ENCODE peak calls at places on chromosomes 3 and 15, in seven cellular contexts. Q is SW 1271, O is MV-4-11, U is upper lobe of right lung, Z is GM13977, F is GOT3, Y is H54. S is an unnamed sample.

GRCh38 chr15:95559875-95560394 is 770.6 kb upstream of the NR2F2 start:
- DNase-seq in Q (peak; percentile 91), O (peak; percentile 80), U (no peak), Z (no peak), F (no peak), Y (peak; percentile 5), S (no peak)

GRCh38 chr3:133256787-133257483 is 142.9 kb upstream of the BFSP2 start:
- DNase-seq in Q (no peak), O (no peak), U (no peak), Z (peak; percentile 7), F (no peak), Y (no peak), S (no peak)

GRCh38 chr3:185815391-185816282 is 9.2 kb downstream of the IGF2BP2 start:
- DNase-seq in Q (peak; percentile 51), O (peak; percentile 72), U (no peak), Z (no peak), F (no peak), Y (no peak), S (no peak)

GRCh38 chr3:72560857-72561675 is 287.2 kb downstream of the SHQ1 start:
- DNase-seq in Q (no peak), O (peak; percentile 29), U (no peak), Z (no peak), F (no peak), Y (no peak), S (no peak)

GRCh38 chr3:178455264-178455663 is 81.0 kb upstream of the KCNMB2 start:
- DNase-seq in Q (no peak), O (no peak), U (no peak), Z (no peak), F (no peak), Y (no peak), S (no peak)

GRCh38 chr3:3200632-3201212 is 21.2 kb upstream of the CRBN start:
- DNase-seq in Q (peak; percentile 74), O (peak; percentile 47), U (no peak), Z (peak; percentile 23), F (no peak), Y (no peak), S (peak; percentile 7)

GRCh38 chr15:77507911-77508310 is 87.2 kb downstream of the HMG20A start:
- DNase-seq in Q (peak; percentile 11), O (no peak), U (no peak), Z (peak; percentile 43), F (no peak), Y (peak; percentile 60), S (no peak)

GRCh38 chr15:34754674-34755418 is at the start of gene GJD2:
- DNase-seq in Q (no peak), O (no peak), U (no peak), Z (no peak), F (no peak), Y (no peak), S (no peak)

GRCh38 chr3:99929409-99930139 is 111.9 kb downstream of the CMSS1 start:
- DNase-seq in Q (no peak), O (no peak), U (no peak), Z (no peak), F (no peak), Y (peak; percentile 9), S (no peak)

GRCh38 chr3:17372811-17373210 is 369.6 kb downstream of the TBC1D5 start:
- DNase-seq in Q (no peak), O (no peak), U (no peak), Z (no peak), F (no peak), Y (no peak), S (no peak)

GRCh38 chr15:48096813-48097212 is 24.0 kb upstream of the SLC24A5 start:
- DNase-seq in Q (no peak), O (peak; percentile 72), U (no peak), Z (no peak), F (no peak), Y (peak; percentile 18), S (no peak)

GRCh38 chr15:45669422-45669821 is 34.6 kb downstream of the SQOR start:
- DNase-seq in Q (no peak), O (no peak), U (no peak), Z (no peak), F (no peak), Y (no peak), S (no peak)

GRCh38 chr3:119245778-119246177 is 5.1 kb upstream of the B4GALT4 start:
- DNase-seq in Q (no peak), O (peak; percentile 71), U (no peak), Z (no peak), F (no peak), Y (no peak), S (no peak)

GRCh38 chr3:16928386-16929132 is 43.8 kb downstream of the PLCL2 start:
- DNase-seq in Q (no peak), O (peak; percentile 75), U (no peak), Z (no peak), F (no peak), Y (no peak), S (no peak)

GRCh38 chr15:40064231-40064894 is 25.4 kb upstream of the SRP14 start:
- DNase-seq in Q (no peak), O (peak; percentile 71), U (no peak), Z (peak; percentile 67), F (no peak), Y (no peak), S (peak; percentile 66)

GRCh38 chr15:63504979-63505841 is 817 bp downstream of the USP3 start:
- DNase-seq in Q (peak; percentile 73), O (peak; percentile 64), U (peak; percentile 80), Z (no peak), F (no peak), Y (no peak), S (peak; percentile 37)

GRCh38 chr15:51736646-51737537 is 563 bp downstream of the LYSMD2 start:
- DNase-seq in Q (peak; percentile 21), O (no peak), U (peak; percentile 83), Z (peak; percentile 71), F (no peak), Y (no peak), S (peak; percentile 64)

GRCh38 chr3:196740476-196741400 is 1.1 kb downstream of the PAK2 start:
- DNase-seq in Q (peak; percentile 62), O (no peak), U (peak; percentile 61), Z (no peak), F (peak; percentile 26), Y (no peak), S (peak; percentile 16)

GRCh38 chr3:126834596-126835471 is 130.8 kb downstream of the CHCHD6 start:
- DNase-seq in Q (no peak), O (no peak), U (no peak), Z (no peak), F (no peak), Y (peak; percentile 76), S (no peak)

GRCh38 chr3:3110299-3110630 is at the start of gene IL5RA:
- DNase-seq in Q (no peak), O (no peak), U (no peak), Z (no peak), F (no peak), Y (no peak), S (no peak)

GRCh38 chr15:101477851-101478353 is 11.6 kb downstream of the PCSK6 start:
- DNase-seq in Q (no peak), O (no peak), U (no peak), Z (no peak), F (no peak), Y (no peak), S (no peak)

GRCh38 chr3:69855436-69856162 is 116.3 kb downstream of the MITF start:
- DNase-seq in Q (peak; percentile 17), O (no peak), U (no peak), Z (no peak), F (no peak), Y (no peak), S (no peak)

GRCh38 chr3:42067324-42067723 is 23.8 kb upstream of the TRAK1 start:
- DNase-seq in Q (peak; percentile 21), O (peak; percentile 86), U (no peak), Z (peak; percentile 79), F (no peak), Y (no peak), S (peak; percentile 70)

GRCh38 chr15:68223171-68223570 is 6.4 kb downstream of the CLN6 start:
- DNase-seq in Q (no peak), O (no peak), U (no peak), Z (no peak), F (no peak), Y (no peak), S (no peak)

GRCh38 chr3:172848910-172849309 is 98.4 kb downstream of the ECT2 start:
- DNase-seq in Q (no peak), O (no peak), U (no peak), Z (no peak), F (no peak), Y (no peak), S (no peak)

GRCh38 chr3:52119056-52119455 is 35.2 kb downstream of the POC1A start:
- DNase-seq in Q (no peak), O (no peak), U (no peak), Z (no peak), F (no peak), Y (no peak), S (no peak)

GRCh38 chr3:156831006-156831405 is 4.9 kb downstream of the LEKR1 start:
- DNase-seq in Q (no peak), O (no peak), U (no peak), Z (no peak), F (no peak), Y (no peak), S (no peak)

S was measured in germinal center.